ENCODE peak calls at places on chromosomes 2 and 18, in nine cellular contexts. One of them, this sample, is unnamed.

GRCh38 chr2:219219113-219219696 is 447 bp upstream of the ABCB6 start:
- DNase-seq in astrocyte of the spinal cord: no peak
- DNase-seq in body of pancreas: no peak
- DNase-seq in vagina: no peak
- DNase-seq in A549: no peak
- DNase-seq in GM06990: no peak
- DNase-seq in heart right ventricle: no peak
- DNase-seq in GM12865: no peak
- DNase-seq in colonic mucosa: no peak
- DNase-seq in this sample: no peak

GRCh38 chr2:46062637-46063412 is 234.4 kb upstream of the EPAS1 start:
- DNase-seq in astrocyte of the spinal cord: peak
- DNase-seq in body of pancreas: peak
- DNase-seq in vagina: no peak
- DNase-seq in A549: peak
- DNase-seq in GM06990: no peak
- DNase-seq in heart right ventricle: peak
- DNase-seq in GM12865: peak
- DNase-seq in colonic mucosa: peak
- DNase-seq in this sample: peak

GRCh38 chr2:112646102-112646719 is 472 bp downstream of the SLC20A1 start:
- DNase-seq in astrocyte of the spinal cord: no peak
- DNase-seq in body of pancreas: no peak
- DNase-seq in vagina: no peak
- DNase-seq in A549: no peak
- DNase-seq in GM06990: no peak
- DNase-seq in heart right ventricle: no peak
- DNase-seq in GM12865: peak
- DNase-seq in colonic mucosa: peak
- DNase-seq in this sample: no peak

GRCh38 chr18:79884296-79884962 is 67.0 kb downstream of the SLC66A2 start:
- DNase-seq in astrocyte of the spinal cord: no peak
- DNase-seq in body of pancreas: no peak
- DNase-seq in vagina: no peak
- DNase-seq in A549: no peak
- DNase-seq in GM06990: no peak
- DNase-seq in heart right ventricle: no peak
- DNase-seq in GM12865: no peak
- DNase-seq in colonic mucosa: no peak
- DNase-seq in this sample: no peak

GRCh38 chr2:196329959-196330358 is 158.6 kb upstream of the STK17B start:
- DNase-seq in astrocyte of the spinal cord: no peak
- DNase-seq in body of pancreas: no peak
- DNase-seq in vagina: no peak
- DNase-seq in A549: no peak
- DNase-seq in GM06990: no peak
- DNase-seq in heart right ventricle: no peak
- DNase-seq in GM12865: no peak
- DNase-seq in colonic mucosa: no peak
- DNase-seq in this sample: no peak

GRCh38 chr2:102049756-102050443 is 58.1 kb downstream of the IL1R2 start:
- DNase-seq in astrocyte of the spinal cord: no peak
- DNase-seq in body of pancreas: no peak
- DNase-seq in vagina: no peak
- DNase-seq in A549: no peak
- DNase-seq in GM06990: no peak
- DNase-seq in heart right ventricle: no peak
- DNase-seq in GM12865: no peak
- DNase-seq in colonic mucosa: peak
- DNase-seq in this sample: no peak

GRCh38 chr2:11260979-11261378 is 83.5 kb downstream of the ROCK2 start:
- DNase-seq in astrocyte of the spinal cord: no peak
- DNase-seq in body of pancreas: no peak
- DNase-seq in vagina: no peak
- DNase-seq in A549: no peak
- DNase-seq in GM06990: no peak
- DNase-seq in heart right ventricle: no peak
- DNase-seq in GM12865: no peak
- DNase-seq in colonic mucosa: no peak
- DNase-seq in this sample: no peak

GRCh38 chr2:238415036-238415764 is 11.5 kb upstream of the ASB1 start:
- DNase-seq in astrocyte of the spinal cord: no peak
- DNase-seq in body of pancreas: no peak
- DNase-seq in vagina: no peak
- DNase-seq in A549: no peak
- DNase-seq in GM06990: no peak
- DNase-seq in heart right ventricle: no peak
- DNase-seq in GM12865: peak
- DNase-seq in colonic mucosa: no peak
- DNase-seq in this sample: no peak

GRCh38 chr2:139469985-139470384 is 689.8 kb upstream of the NXPH2 start:
- DNase-seq in astrocyte of the spinal cord: no peak
- DNase-seq in body of pancreas: no peak
- DNase-seq in vagina: no peak
- DNase-seq in A549: no peak
- DNase-seq in GM06990: no peak
- DNase-seq in heart right ventricle: no peak
- DNase-seq in GM12865: no peak
- DNase-seq in colonic mucosa: no peak
- DNase-seq in this sample: no peak

GRCh38 chr2:7627587-7627986 is 710.4 kb downstream of the RNF144A start:
- DNase-seq in astrocyte of the spinal cord: peak
- DNase-seq in body of pancreas: no peak
- DNase-seq in vagina: no peak
- DNase-seq in A549: no peak
- DNase-seq in GM06990: no peak
- DNase-seq in heart right ventricle: no peak
- DNase-seq in GM12865: no peak
- DNase-seq in colonic mucosa: no peak
- DNase-seq in this sample: no peak

GRCh38 chr2:215609089-215610032 is 173.5 kb upstream of the FN1 start:
- DNase-seq in astrocyte of the spinal cord: peak
- DNase-seq in body of pancreas: no peak
- DNase-seq in vagina: no peak
- DNase-seq in A549: peak
- DNase-seq in GM06990: no peak
- DNase-seq in heart right ventricle: no peak
- DNase-seq in GM12865: no peak
- DNase-seq in colonic mucosa: no peak
- DNase-seq in this sample: no peak

GRCh38 chr2:200700856-200701255 is 110.9 kb upstream of the BZW1 start:
- DNase-seq in astrocyte of the spinal cord: no peak
- DNase-seq in body of pancreas: no peak
- DNase-seq in vagina: no peak
- DNase-seq in A549: no peak
- DNase-seq in GM06990: no peak
- DNase-seq in heart right ventricle: no peak
- DNase-seq in GM12865: no peak
- DNase-seq in colonic mucosa: no peak
- DNase-seq in this sample: no peak

GRCh38 chr18:22106536-22107292 is 62.7 kb upstream of the GATA6 start:
- DNase-seq in astrocyte of the spinal cord: peak
- DNase-seq in body of pancreas: peak
- DNase-seq in vagina: no peak
- DNase-seq in A549: peak
- DNase-seq in GM06990: no peak
- DNase-seq in heart right ventricle: no peak
- DNase-seq in GM12865: no peak
- DNase-seq in colonic mucosa: no peak
- DNase-seq in this sample: no peak

GRCh38 chr18:22110482-22110924 is 58.9 kb upstream of the GATA6 start:
- DNase-seq in astrocyte of the spinal cord: no peak
- DNase-seq in body of pancreas: peak
- DNase-seq in vagina: no peak
- DNase-seq in A549: peak
- DNase-seq in GM06990: no peak
- DNase-seq in heart right ventricle: no peak
- DNase-seq in GM12865: no peak
- DNase-seq in colonic mucosa: no peak
- DNase-seq in this sample: no peak

GRCh38 chr18:22109535-22109934 is 59.9 kb upstream of the GATA6 start:
- DNase-seq in astrocyte of the spinal cord: no peak
- DNase-seq in body of pancreas: no peak
- DNase-seq in vagina: no peak
- DNase-seq in A549: no peak
- DNase-seq in GM06990: no peak
- DNase-seq in heart right ventricle: no peak
- DNase-seq in GM12865: peak
- DNase-seq in colonic mucosa: no peak
- DNase-seq in this sample: no peak

GRCh38 chr18:22112215-22112614 is 57.2 kb upstream of the GATA6 start:
- DNase-seq in astrocyte of the spinal cord: no peak
- DNase-seq in body of pancreas: no peak
- DNase-seq in vagina: no peak
- DNase-seq in A549: no peak
- DNase-seq in GM06990: no peak
- DNase-seq in heart right ventricle: no peak
- DNase-seq in GM12865: no peak
- DNase-seq in colonic mucosa: no peak
- DNase-seq in this sample: no peak

DNA sequence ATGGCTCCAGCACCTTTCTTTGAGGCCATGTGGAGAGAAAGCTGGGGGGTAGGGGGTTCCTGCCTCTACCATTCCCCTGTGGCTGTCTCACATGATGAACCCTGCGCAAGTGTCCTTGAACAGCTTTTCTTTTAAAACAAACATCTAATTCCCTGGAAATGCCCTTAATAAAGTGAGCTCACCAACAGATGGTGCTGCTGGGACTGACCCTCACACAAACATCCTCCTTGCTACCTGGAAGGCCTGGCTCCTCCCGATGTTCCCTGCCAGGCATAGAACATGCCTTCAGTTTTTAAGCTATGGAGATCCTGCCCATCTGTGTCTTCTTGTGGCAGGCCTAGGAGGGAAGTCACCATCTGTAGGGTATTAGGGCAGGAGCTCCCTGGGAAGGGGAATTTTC is 60.7 kb upstream of the GATA6 start:
- DNase-seq in astrocyte of the spinal cord: peak
- DNase-seq in body of pancreas: peak
- DNase-seq in vagina: no peak
- DNase-seq in A549: peak
- DNase-seq in GM06990: no peak
- DNase-seq in heart right ventricle: no peak
- DNase-seq in GM12865: no peak
- DNase-seq in colonic mucosa: no peak
- DNase-seq in this sample: no peak
- TF ChIP-seq CTCF in astrocyte of the spinal cord: peak
- TF ChIP-seq CTCF in body of pancreas: no peak
- TF ChIP-seq CTCF in vagina: no peak
- TF ChIP-seq CTCF in A549: no peak
- TF ChIP-seq CTCF in GM06990: no peak
- TF ChIP-seq CTCF in heart right ventricle: no peak
- TF ChIP-seq CTCF in GM12865: no peak
- TF ChIP-seq CTCF in colonic mucosa: no peak
- TF ChIP-seq CTCF in this sample: no peak

GRCh38 chr2:75007061-75007460 is 48.6 kb downstream of the POLE4 start:
- DNase-seq in astrocyte of the spinal cord: no peak
- DNase-seq in body of pancreas: no peak
- DNase-seq in vagina: no peak
- DNase-seq in A549: no peak
- DNase-seq in GM06990: no peak
- DNase-seq in heart right ventricle: no peak
- DNase-seq in GM12865: no peak
- DNase-seq in colonic mucosa: no peak
- DNase-seq in this sample: no peak

GRCh38 chr2:75007819-75008218 is 49.4 kb downstream of the POLE4 start:
- DNase-seq in astrocyte of the spinal cord: no peak
- DNase-seq in body of pancreas: no peak
- DNase-seq in vagina: no peak
- DNase-seq in A549: no peak
- DNase-seq in GM06990: no peak
- DNase-seq in heart right ventricle: no peak
- DNase-seq in GM12865: no peak
- DNase-seq in colonic mucosa: no peak
- DNase-seq in this sample: no peak

GRCh38 chr2:75010571-75010970 is 52.1 kb downstream of the POLE4 start:
- DNase-seq in astrocyte of the spinal cord: no peak
- DNase-seq in body of pancreas: no peak
- DNase-seq in vagina: no peak
- DNase-seq in A549: no peak
- DNase-seq in GM06990: no peak
- DNase-seq in heart right ventricle: no peak
- DNase-seq in GM12865: no peak
- DNase-seq in colonic mucosa: no peak
- DNase-seq in this sample: no peak

DNA sequence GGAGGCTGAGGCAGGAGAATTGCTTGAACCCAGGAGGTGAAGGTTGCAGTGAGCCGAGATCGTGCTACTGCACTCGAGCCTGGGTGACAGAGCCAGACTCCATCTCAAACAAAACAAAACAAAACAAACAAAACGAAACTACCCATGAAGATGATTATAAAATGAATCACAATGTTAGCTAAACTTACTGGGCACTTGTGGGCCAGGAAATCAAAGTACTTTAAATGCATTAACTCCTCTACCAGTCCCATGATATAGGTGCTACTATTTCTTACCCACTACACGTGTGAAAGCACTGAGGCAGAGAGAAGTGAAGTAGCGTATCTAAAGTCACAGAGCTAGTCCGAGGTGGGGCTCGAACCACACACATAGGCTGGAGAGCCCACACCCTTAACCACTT is 53.6 kb downstream of the POLE4 start:
- DNase-seq in astrocyte of the spinal cord: peak
- DNase-seq in body of pancreas: no peak
- DNase-seq in vagina: no peak
- DNase-seq in A549: no peak
- DNase-seq in GM06990: no peak
- DNase-seq in heart right ventricle: no peak
- DNase-seq in GM12865: no peak
- DNase-seq in colonic mucosa: no peak
- DNase-seq in this sample: no peak
- TF ChIP-seq CTCF in astrocyte of the spinal cord: no peak
- TF ChIP-seq CTCF in body of pancreas: no peak
- TF ChIP-seq CTCF in vagina: no peak
- TF ChIP-seq CTCF in A549: no peak
- TF ChIP-seq CTCF in GM06990: no peak
- TF ChIP-seq CTCF in heart right ventricle: no peak
- TF ChIP-seq CTCF in GM12865: no peak
- TF ChIP-seq CTCF in colonic mucosa: no peak
- TF ChIP-seq CTCF in this sample: no peak

DNA sequence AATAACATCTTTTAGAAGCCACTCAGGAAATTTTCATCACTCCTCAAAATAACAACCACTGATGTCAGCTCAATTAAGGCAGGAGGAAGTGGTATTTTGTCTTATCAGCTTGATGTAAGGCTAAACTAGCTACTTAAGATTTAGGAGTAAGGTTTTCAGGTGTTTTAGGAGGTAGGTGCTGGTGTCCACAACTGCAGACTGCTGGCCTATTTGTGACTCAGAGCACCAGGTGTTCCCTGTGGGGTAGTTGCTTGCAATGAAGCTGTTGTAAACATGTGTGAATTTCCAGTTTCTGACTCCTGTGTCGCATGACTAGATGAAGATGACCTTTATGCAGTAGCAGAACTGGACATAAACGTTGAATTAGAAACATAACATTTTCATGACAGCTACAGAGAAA is 164.2 kb downstream of the THSD7B start:
- DNase-seq in astrocyte of the spinal cord: no peak
- DNase-seq in body of pancreas: no peak
- DNase-seq in vagina: no peak
- DNase-seq in A549: no peak
- DNase-seq in GM06990: no peak
- DNase-seq in heart right ventricle: no peak
- DNase-seq in GM12865: no peak
- DNase-seq in colonic mucosa: no peak
- DNase-seq in this sample: no peak
- TF ChIP-seq CTCF in astrocyte of the spinal cord: no peak
- TF ChIP-seq CTCF in body of pancreas: no peak
- TF ChIP-seq CTCF in vagina: no peak
- TF ChIP-seq CTCF in A549: no peak
- TF ChIP-seq CTCF in GM06990: no peak
- TF ChIP-seq CTCF in heart right ventricle: no peak
- TF ChIP-seq CTCF in GM12865: no peak
- TF ChIP-seq CTCF in colonic mucosa: no peak
- TF ChIP-seq CTCF in this sample: no peak

GRCh38 chr2:68744517-68744916 is 9.9 kb downstream of the ARHGAP25 start:
- DNase-seq in astrocyte of the spinal cord: no peak
- DNase-seq in body of pancreas: no peak
- DNase-seq in vagina: no peak
- DNase-seq in A549: no peak
- DNase-seq in GM06990: no peak
- DNase-seq in heart right ventricle: no peak
- DNase-seq in GM12865: no peak
- DNase-seq in colonic mucosa: peak
- DNase-seq in this sample: no peak
- TF ChIP-seq CTCF in astrocyte of the spinal cord: no peak
- TF ChIP-seq CTCF in body of pancreas: no peak
- TF ChIP-seq CTCF in vagina: no peak
- TF ChIP-seq CTCF in A549: no peak
- TF ChIP-seq CTCF in GM06990: no peak
- TF ChIP-seq CTCF in heart right ventricle: no peak
- TF ChIP-seq CTCF in GM12865: no peak
- TF ChIP-seq CTCF in colonic mucosa: no peak
- TF ChIP-seq CTCF in this sample: no peak